ENCODE peak calls at places on chromosomes 6 and 20, in five cellular contexts. E is dermis microvascular lymphatic vessel endothelial cell, Q is iPS-NIHi11, F is hepatocyte, W is type B pancreatic cell. O is an unnamed sample.
A peak's percentile ranks its signal among the peaks of the same experiment; 100 is the strongest.

GRCh38 chr20:58097943-58098342 is 130.5 kb downstream of the ANKRD60 start:
- DNase-seq in W (no peak), E (no peak), F (no peak), Q (no peak), O (no peak)

GRCh38 chr6:15343490-15344185 is 97.8 kb downstream of the JARID2 start:
- DNase-seq in E (no peak), W (no peak), F (no peak), Q (no peak), O (no peak)

GRCh38 chr20:13877789-13878188 is 93.0 kb downstream of the NDUFAF5 start:
- DNase-seq in W (no peak), E (no peak), F (no peak), Q (no peak), O (no peak)

GRCh38 chr6:35590622-35591066 is 77.9 kb upstream of the TULP1 start:
- DNase-seq in E (no peak), W (no peak), F (no peak), Q (no peak), O (no peak)

GRCh38 chr20:22836211-22836610 is 198.9 kb upstream of the SSTR4 start:
- DNase-seq in W (no peak), E (no peak), Q (no peak), F (no peak), O (no peak)

GRCh38 chr6:127102299-127102698 is 16.2 kb upstream of the RSPO3 start:
- DNase-seq in Q (no peak), W (no peak), E (no peak), F (peak; percentile 42), O (no peak)

GRCh38 chr6:155174576-155175174 is 89.1 kb upstream of the CLDN20 start:
- DNase-seq in E (peak; percentile 86), Q (peak; percentile 85), W (no peak), F (peak; percentile 89), O (no peak)

GRCh38 chr6:12969933-12970332 is 253.4 kb downstream of the PHACTR1 start:
- DNase-seq in W (no peak), F (no peak), E (no peak), Q (no peak), O (no peak)

GRCh38 chr20:8394308-8394945 is 262.4 kb downstream of the PLCB1 start:
- DNase-seq in E (no peak), F (no peak), Q (no peak), W (no peak), O (no peak)

GRCh38 chr20:58024241-58024721 is 204.2 kb downstream of the ANKRD60 start:
- DNase-seq in E (no peak), W (peak; percentile 59), Q (no peak), F (no peak), O (no peak)

GRCh38 chr6:127518212-127518709 is 874 bp downstream of the MTCL3 start:
- DNase-seq in W (no peak), F (no peak), E (no peak), Q (peak; percentile 13), O (no peak)

O was measured in pulmonary artery endothelial cell.